ENCODE peak calls at places on chromosome 1, in five cellular contexts. S is germinal center; P is HEK293T; H is small intestine; K is activated CD8-positive, alpha-beta memory T cell treated with anti-CD3 and anti-CD28 coated beads, Interleukin-2, amount 10 ng/mL, durations not matched to agents 7 days and 5 days. I is an unnamed sample.

GRCh38 chr1:235404190-235404589 is 37.0 kb downstream of the TBCE start:
- DNase-seq in H (no peak), K (no peak), P (no peak), S (no peak), I (no peak)

GRCh38 chr1:21337931-21338567 is 47.8 kb upstream of the ECE1 start:
- DNase-seq in P (no peak), S (no peak), H (peak; percentile 37), K (no peak), I (no peak)

GRCh38 chr1:12085643-12086260 is 22.6 kb downstream of the TNFRSF8 start:
- DNase-seq in P (no peak), S (no peak), K (no peak), H (no peak), I (no peak)

GRCh38 chr1:211942583-211942982 is 92.8 kb downstream of the INTS7 start:
- DNase-seq in S (no peak), H (no peak), K (no peak), P (no peak), I (no peak)

GRCh38 chr1:200376521-200376920 is 33.3 kb downstream of the ZNF281 start:
- DNase-seq in H (no peak), K (no peak), S (no peak), P (no peak), I (no peak)

GRCh38 chr1:75097686-75098085 is 36.5 kb upstream of the LHX8 start:
- DNase-seq in P (no peak), S (no peak), H (no peak), K (no peak), I (no peak)

GRCh38 chr1:213947200-213947775 is 40.5 kb upstream of the PROX1 start:
- DNase-seq in S (no peak), K (no peak), H (peak; percentile 5), P (no peak), I (no peak)

GRCh38 chr1:176897350-176898236 is 266.9 kb downstream of the ASTN1 start:
- DNase-seq in P (peak; percentile 81), S (peak; percentile 64), K (peak; percentile 55), H (peak; percentile 38), I (peak; percentile 54)

GRCh38 chr1:247966520-247967204 is 1.6 kb downstream of the OR2AK2 start:
- DNase-seq in K (no peak), S (no peak), P (no peak), H (no peak), I (no peak)

GRCh38 chr1:70542856-70543255 is 131.8 kb downstream of the CTH start:
- DNase-seq in H (no peak), S (no peak), P (no peak), K (no peak), I (no peak)

GRCh38 chr1:79431341-79431740 is 424.8 kb upstream of the ADGRL4 start:
- DNase-seq in S (no peak), K (no peak), P (no peak), H (no peak), I (no peak)

GRCh38 chr1:232793944-232794343 is 11.3 kb upstream of the MAP10 start:
- DNase-seq in K (peak; percentile 45), P (peak; percentile 66), H (peak; percentile 66), S (no peak), I (peak; percentile 45)

GRCh38 chr1:231522931-231523642 is 5.4 kb upstream of the TSNAX start:
- DNase-seq in S (no peak), P (no peak), K (no peak), H (no peak), I (no peak)

GRCh38 chr1:207020709-207021107 is 11.8 kb downstream of the C1orf116 start:
- DNase-seq in K (no peak), S (no peak), P (no peak), H (no peak), I (no peak)

GRCh38 chr1:231937013-231937754 is 310.6 kb downstream of the DISC1 start:
- DNase-seq in P (no peak), H (no peak), K (no peak), S (no peak), I (peak; percentile 20)

GRCh38 chr1:116324411-116324810 is 48.6 kb upstream of the ATP1A1 start:
- DNase-seq in K (no peak), H (peak; percentile 66), S (no peak), P (no peak), I (no peak)

GRCh38 chr1:153527023-153527724 is 8.6 kb downstream of the S100A6 start:
- DNase-seq in K (no peak), P (no peak), H (no peak), S (no peak), I (no peak)

GRCh38 chr1:1033009-1033587 is 13.2 kb downstream of the AGRN start:
- DNase-seq in H (peak; percentile 79), S (peak; percentile 92), K (peak; percentile 94), P (peak; percentile 55), I (no peak)

GRCh38 chr1:99969260-99969728 is 502 bp upstream of the SLC35A3 start:
- DNase-seq in K (no peak), P (peak; percentile 17), S (peak; percentile 17), H (peak; percentile 88), I (peak; percentile 14)

GRCh38 chr1:178408869-178409268 is 87.9 kb downstream of the CLEC20A start:
- DNase-seq in H (no peak), S (no peak), K (no peak), P (no peak), I (no peak)

GRCh38 chr1:159869173-159869572 is 6.7 kb upstream of the VSIG8 start:
- DNase-seq in K (peak; percentile 68), H (no peak), S (no peak), P (no peak), I (no peak)

GRCh38 chr1:236608930-236609726 is 4.8 kb upstream of the HEATR1 start:
- DNase-seq in S (peak; percentile 11), H (peak; percentile 32), P (peak; percentile 70), K (no peak), I (peak; percentile 45)

GRCh38 chr1:170290226-170290625 is 144.5 kb downstream of the NTMT2 start:
- DNase-seq in K (no peak), P (no peak), H (no peak), S (no peak), I (no peak)

GRCh38 chr1:36366091-36366661 is 19.5 kb downstream of the STK40 start:
- DNase-seq in K (peak; percentile 79), P (no peak), H (no peak), S (no peak), I (no peak)

GRCh38 chr1:234848972-234849641 is 239.1 kb upstream of the IRF2BP2 start:
- DNase-seq in P (no peak), K (no peak), H (no peak), S (no peak), I (no peak)

GRCh38 chr1:41174170-41174569 is 67.9 kb downstream of the SCMH1 start:
- DNase-seq in P (no peak), K (no peak), H (no peak), S (no peak), I (no peak)